ENCODE peak calls at places on chromosomes 4 and X, in seven cellular contexts. W, F, K, Q, D, U and B are unnamed samples.

GRCh38 chr4:71570492-71570891 is 213.4 kb downstream of the GC start:
- DNase-seq in U (no peak), W (no peak), F (no peak), Q (no peak), D (peak; percentile 52), K (peak; percentile 17), B (no peak)

GRCh38 chr4:94419956-94420355 is 31.8 kb upstream of the PDLIM5 start:
- DNase-seq in U (peak; percentile 45), Q (no peak), D (peak; percentile 69), W (no peak), K (peak; percentile 78), F (no peak), B (peak; percentile 91)

GRCh38 chr4:175470141-175470540 is 341.9 kb downstream of the GPM6A start:
- DNase-seq in D (no peak), F (no peak), U (no peak), Q (no peak), K (peak; percentile 15), W (no peak), B (peak; percentile 72)

GRCh38 chrX:11970935-11971334 is 167.3 kb upstream of the FRMPD4 start:
- DNase-seq in W (no peak), F (no peak), U (no peak), Q (no peak), D (no peak), K (peak; percentile 17), B (no peak)

GRCh38 chr4:168433576-168433975 is 46.7 kb downstream of the DDX60L start:
- DNase-seq in D (no peak), K (peak; percentile 9), F (no peak), W (no peak), Q (no peak), U (no peak), B (no peak)

GRCh38 chrX:107272431-107272921 is 66.1 kb downstream of the DNAAF6 start:
- DNase-seq in W (peak; percentile 69), Q (no peak), U (no peak), K (no peak), F (no peak), D (no peak), B (peak; percentile 65)

GRCh38 chr4:6423575-6423974 is 48.8 kb downstream of the PPP2R2C start:
- DNase-seq in F (no peak), U (no peak), W (no peak), Q (no peak), D (no peak), K (no peak), B (no peak)

GRCh38 chr4:165248102-165248501 is 40.7 kb downstream of the KLHL2 start:
- DNase-seq in D (no peak), Q (no peak), F (no peak), U (no peak), K (no peak), W (no peak), B (no peak)

GRCh38 chr4:41329361-41329760 is 72.6 kb downstream of the UCHL1 start:
- DNase-seq in U (no peak), K (no peak), Q (no peak), D (no peak), F (no peak), W (no peak), B (no peak)

GRCh38 chr4:51885371-51885770 is 42.4 kb downstream of the DCUN1D4 start:
- DNase-seq in F (no peak), Q (no peak), D (peak; percentile 48), W (peak; percentile 49), U (no peak), K (peak; percentile 28), B (peak; percentile 77)

GRCh38 chr4:118398226-118399090 is 45.7 kb upstream of the PRSS12 start:
- DNase-seq in W (no peak), K (no peak), U (no peak), D (no peak), Q (no peak), F (no peak), B (no peak)

GRCh38 chr4:188270273-188271069 is 131.2 kb downstream of the TRIML1 start:
- DNase-seq in Q (no peak), K (no peak), U (peak; percentile 71), F (no peak), W (peak; percentile 60), D (no peak), B (peak; percentile 25)

GRCh38 chr4:32840461-32841189 is 2120.5 kb downstream of the PCDH7 start:
- DNase-seq in K (no peak), D (no peak), F (no peak), Q (no peak), W (no peak), U (no peak), B (no peak)

GRCh38 chr4:187606581-187606980 is 389.0 kb upstream of the ZFP42 start:
- DNase-seq in Q (no peak), F (peak; percentile 44), D (peak; percentile 63), U (peak; percentile 20), W (peak; percentile 63), K (peak; percentile 69), B (peak; percentile 77)

GRCh38 chr4:88021824-88022223 is 14.4 kb downstream of the PKD2 start:
- DNase-seq in Q (no peak), W (no peak), U (peak; percentile 19), D (peak; percentile 91), K (peak; percentile 51), F (no peak), B (no peak)

GRCh38 chrX:19947612-19948011 is 43.2 kb downstream of the BCLAF3 start:
- DNase-seq in D (no peak), W (no peak), F (no peak), U (no peak), Q (no peak), K (no peak), B (no peak)

GRCh38 chrX:103002576-103002975 is 61.4 kb downstream of the BEX1 start:
- DNase-seq in K (no peak), D (no peak), Q (no peak), W (no peak), F (no peak), U (no peak), B (no peak)

GRCh38 chr4:137540356-137540755 is 8.1 kb upstream of the PCDH18 start:
- DNase-seq in D (no peak), U (no peak), F (no peak), Q (no peak), K (no peak), W (no peak), B (no peak)

GRCh38 chr4:40763228-40763716 is 13.5 kb downstream of the NSUN7 start:
- DNase-seq in F (no peak), D (peak; percentile 95), K (peak; percentile 51), W (no peak), U (no peak), Q (no peak), B (peak; percentile 33)

GRCh38 chr4:45662996-45663395 is 460.9 kb downstream of the GABRG1 start:
- DNase-seq in F (peak; percentile 5), W (no peak), K (no peak), U (no peak), Q (no peak), D (peak; percentile 3), B (no peak)

GRCh38 chrX:32016195-32016594 is 944.4 kb upstream of the FTHL17 start:
- DNase-seq in K (no peak), Q (no peak), U (no peak), W (no peak), F (no peak), D (no peak), B (no peak)

GRCh38 chr4:155900402-155900801 is 3.1 kb upstream of the TDO2 start:
- DNase-seq in D (peak; percentile 94), U (no peak), F (no peak), Q (no peak), K (peak; percentile 72), W (no peak), B (peak; percentile 66)

GRCh38 chrX:130079824-130080406 is 30.4 kb downstream of the ELF4 start:
- DNase-seq in D (peak; percentile 70), Q (no peak), F (peak; percentile 58), U (peak; percentile 78), W (no peak), K (peak; percentile 75), B (peak; percentile 70)

GRCh38 chrX:1443496-1444075 is 9.1 kb downstream of the ASMTL start:
- DNase-seq in Q (no peak), F (no peak), U (no peak), D (no peak), K (no peak), W (peak; percentile 7), B (no peak)

GRCh38 chr4:61572160-61572559 is 372.0 kb downstream of the ADGRL3 start:
- DNase-seq in U (no peak), D (peak; percentile 76), F (no peak), Q (no peak), K (peak; percentile 19), W (no peak), B (no peak)

GRCh38 chrX:109936598-109936997 is 66.3 kb upstream of the TMEM164 start:
- DNase-seq in D (no peak), U (no peak), W (no peak), K (no peak), F (no peak), Q (no peak), B (no peak)

GRCh38 chr4:73234712-73235111 is 23.9 kb downstream of the ANKRD17 start:
- DNase-seq in Q (no peak), U (no peak), K (peak; percentile 6), W (no peak), F (no peak), D (no peak), B (no peak)

DNA sequence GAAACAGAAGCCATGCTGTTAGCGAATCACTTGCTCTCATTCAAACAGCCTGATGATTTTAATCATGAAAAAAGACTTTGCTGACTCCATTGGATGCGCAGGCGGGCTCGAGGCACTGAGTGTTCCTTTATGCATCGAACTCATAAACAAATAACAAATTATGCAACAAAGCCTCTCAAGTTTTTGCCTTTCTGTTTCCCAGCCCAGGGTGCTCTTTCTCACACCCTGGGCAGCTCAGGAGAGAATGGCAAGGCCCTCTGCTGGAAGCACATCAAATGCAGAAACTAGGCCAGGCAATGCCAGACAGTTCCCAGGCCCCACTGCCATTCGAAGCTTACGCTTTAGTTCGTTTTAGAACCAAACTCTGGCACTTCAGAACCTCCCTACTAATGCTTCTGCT is 19.8 kb downstream of the ETNPPL start:
- DNase-seq in K (no peak), Q (no peak), W (peak; percentile 37), D (no peak), F (no peak), U (no peak), B (peak; percentile 49)
- H3K18ac ChIP-seq in K (no peak overlapping the region), Q (no peak overlapping the region), W (no peak overlapping the region), D (no peak overlapping the region), F (no peak overlapping the region), U (no peak overlapping the region), B (no peak overlapping the region)

GRCh38 chrX:46992070-46992469 is 79.8 kb downstream of the JADE3 start:
- DNase-seq in F (no peak), Q (no peak), U (no peak), W (no peak), D (no peak), K (no peak), B (no peak)
- H3K23ac ChIP-seq in F (no peak overlapping the region), Q (no peak overlapping the region), U (no peak overlapping the region), W (no peak overlapping the region), D (no peak overlapping the region), K (no peak overlapping the region), B (no peak overlapping the region)

DNA sequence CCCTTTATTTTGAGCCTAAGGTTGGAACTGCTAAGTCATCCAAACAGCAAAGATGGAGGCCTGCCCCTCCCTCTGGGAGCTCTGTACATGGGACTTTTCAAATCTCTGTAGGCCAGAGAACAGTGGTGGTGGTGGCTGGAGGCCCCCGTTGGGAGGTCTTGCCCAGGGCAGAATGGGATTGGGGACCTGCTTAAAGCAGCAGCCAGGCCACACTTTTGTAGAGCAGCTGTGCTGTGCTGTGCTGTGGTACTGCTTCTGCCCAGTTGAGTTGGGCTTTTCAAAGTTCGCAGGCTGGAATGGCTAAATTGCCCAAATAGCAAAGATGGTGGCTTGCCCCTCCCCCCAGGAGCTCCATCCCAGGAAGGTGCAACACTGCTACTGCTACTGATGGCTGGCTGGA is 147.5 kb upstream of the TACR3 start:
- DNase-seq in K (no peak), D (no peak), Q (no peak), F (no peak), W (no peak), U (no peak), B (no peak)
- H3K18ac ChIP-seq in K (no peak overlapping the region), D (no peak overlapping the region), Q (no peak overlapping the region), F (no peak overlapping the region), W (no peak overlapping the region), U (no peak overlapping the region), B (no peak overlapping the region)

GRCh38 chrX:13934731-13935130 is 95.0 kb downstream of the GEMIN8 start:
- DNase-seq in D (no peak), Q (no peak), U (no peak), W (no peak), F (no peak), K (no peak), B (no peak)
- H3K23ac ChIP-seq in D (no peak overlapping the region), Q (no peak overlapping the region), U (no peak overlapping the region), W (no peak overlapping the region), F (no peak overlapping the region), K (no peak overlapping the region), B (no peak overlapping the region)